ENCODE peak calls at places on chromosomes 16 and 17, in eight cellular contexts. L, R, K, H, I, V, O and N are unnamed samples.

GRCh38 chr17:55641559-55642160 is 81.0 kb downstream of the TMEM100 start:
- DNase-seq in K (peak; percentile 87), H (no peak), R (peak; percentile 49), L (peak; percentile 88), O (peak; percentile 92), I (peak; percentile 83), V (peak; percentile 53), N (peak; percentile 24)

GRCh38 chr16:24771132-24771778 is 41.8 kb downstream of the TNRC6A start:
- DNase-seq in I (no peak), H (no peak), O (no peak), L (no peak), K (no peak), R (peak; percentile 32), V (peak; percentile 14), N (no peak)

GRCh38 chr17:66191607-66192377 is at the start of gene CEP112:
- DNase-seq in K (peak; percentile 91), R (peak; percentile 86), I (peak; percentile 89), V (peak; percentile 32), O (peak; percentile 92), H (peak; percentile 91), L (peak; percentile 92), N (peak; percentile 92)

GRCh38 chr17:16981928-16982327 is 10.0 kb upstream of the TNFRSF13B start:
- DNase-seq in L (no peak), V (no peak), I (no peak), H (no peak), O (no peak), K (no peak), R (no peak), N (no peak)

GRCh38 chr17:51121620-51122472 is 1.2 kb upstream of the SPAG9 start:
- DNase-seq in H (peak; percentile 94), L (peak; percentile 92), K (peak; percentile 81), V (peak; percentile 99), O (peak; percentile 93), R (peak; percentile 65), I (peak; percentile 44), N (peak; percentile 79)

GRCh38 chr16:13793788-13794461 is 126.0 kb upstream of the ERCC4 start:
- DNase-seq in I (no peak), L (no peak), O (no peak), R (no peak), H (no peak), K (no peak), V (no peak), N (no peak)

GRCh38 chr17:28443901-28444638 is 29.4 kb upstream of the SLC13A2 start:
- DNase-seq in I (no peak), V (no peak), R (no peak), K (no peak), H (no peak), O (no peak), L (no peak), N (no peak)

GRCh38 chr17:42283241-42284019 is 4.9 kb upstream of the STAT5A start:
- DNase-seq in I (no peak), V (no peak), K (peak; percentile 27), L (no peak), H (no peak), O (no peak), R (no peak), N (no peak)

GRCh38 chr16:70697601-70698170 is 11.8 kb upstream of the MTSS2 start:
- DNase-seq in I (no peak), O (no peak), L (no peak), R (no peak), V (no peak), H (no peak), K (no peak), N (no peak)

GRCh38 chr16:75309899-75310430 is 58.5 kb upstream of the BCAR1 start:
- DNase-seq in L (no peak), R (no peak), O (no peak), H (no peak), V (no peak), K (no peak), I (no peak), N (no peak)

GRCh38 chr17:82350182-82351030 is 8.6 kb upstream of the TEX19 start:
- DNase-seq in R (peak; percentile 58), V (no peak), O (no peak), I (peak; percentile 28), K (no peak), H (no peak), L (no peak), N (no peak)

DNA sequence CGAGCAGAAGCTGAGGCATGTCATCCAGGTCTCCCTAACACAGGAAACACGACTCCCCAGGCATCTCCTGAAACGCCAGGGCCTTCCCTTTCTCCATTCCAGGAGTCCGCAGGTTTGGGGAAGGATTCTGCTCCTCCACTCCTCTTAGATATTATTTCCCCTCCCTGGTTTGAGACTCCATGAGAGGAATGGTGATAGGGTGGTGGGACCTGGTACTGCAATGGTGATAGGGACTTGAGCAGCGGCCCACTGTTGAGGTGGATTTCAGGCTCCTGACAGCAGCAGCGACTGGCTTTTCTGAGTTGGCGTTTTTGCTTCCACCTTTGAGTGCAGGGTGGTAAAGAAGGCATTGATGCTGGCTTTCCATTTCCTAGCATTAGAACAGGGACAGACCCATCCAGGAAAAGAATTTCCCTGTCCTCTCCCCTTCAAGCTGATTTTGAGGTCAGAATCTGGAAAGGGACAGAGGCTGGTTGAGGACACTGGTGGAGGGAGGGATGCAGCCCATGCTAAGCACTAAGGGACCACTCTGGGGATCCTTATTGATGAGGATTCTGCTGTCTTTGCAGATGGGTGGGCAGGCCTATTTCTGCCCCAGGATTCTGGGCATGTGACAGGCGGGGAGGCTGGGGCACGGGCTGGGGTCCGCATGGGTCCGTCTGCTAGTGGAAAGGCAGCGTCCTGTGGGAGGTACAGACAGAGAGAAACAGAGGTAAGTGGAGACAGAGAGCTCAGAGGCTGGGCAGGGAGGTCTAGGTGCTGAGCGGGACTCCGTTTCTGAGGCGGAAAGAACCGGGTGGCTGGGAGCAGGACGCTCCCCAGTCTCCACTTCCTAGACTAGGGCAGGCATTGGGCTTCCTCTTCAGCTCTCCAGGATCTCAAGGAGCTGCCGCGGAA is 1.3 kb upstream of the TBX4 start:
- DNase-seq in O (no peak), I (no peak), K (no peak), L (no peak), V (no peak), H (no peak), R (no peak), N (no peak)
- H3K27me3 ChIP-seq in O (peaks cover 8% of the 10 kb centered on the region), I (no peaks in the 10 kb centered on the region), K (no peaks in the 10 kb centered on the region), L (no peaks in the 10 kb centered on the region), V (peaks cover 61% of the 10 kb centered on the region), H (peaks cover 97% of the 10 kb centered on the region), R (peaks cover 40% of the 10 kb centered on the region), N (no peaks in the 10 kb centered on the region)

GRCh38 chr17:79917902-79918484 is 78.8 kb upstream of the CBX4 start:
- DNase-seq in H (peak; percentile 43), O (no peak), I (no peak), R (no peak), L (no peak), V (no peak), K (no peak), N (no peak)

GRCh38 chr17:79920751-79921410 is 81.6 kb upstream of the CBX4 start:
- DNase-seq in R (no peak), V (no peak), L (peak; percentile 46), K (no peak), H (peak; percentile 55), I (no peak), O (no peak), N (no peak)

GRCh38 chr17:79918581-79919163 is 79.4 kb upstream of the CBX4 start:
- DNase-seq in L (no peak), R (no peak), O (no peak), H (no peak), I (no peak), V (no peak), K (no peak), N (no peak)

GRCh38 chr17:79919862-79920720 is 80.9 kb upstream of the CBX4 start:
- DNase-seq in O (no peak), K (peak; percentile 35), I (no peak), V (no peak), H (peak; percentile 66), L (peak; percentile 52), R (no peak), N (no peak)

GRCh38 chr17:79919164-79919585 is 79.9 kb upstream of the CBX4 start:
- DNase-seq in K (peak; percentile 71), I (no peak), L (peak; percentile 92), R (no peak), O (no peak), V (peak; percentile 26), H (peak; percentile 94), N (no peak)
- H3K27me3 ChIP-seq in K (no peaks in the 10 kb centered on the region), I (no peaks in the 10 kb centered on the region), L (no peaks in the 10 kb centered on the region), R (no peaks in the 10 kb centered on the region), O (no peaks in the 10 kb centered on the region), V (peaks cover 12% of the 10 kb centered on the region), H (peaks cover 40% of the 10 kb centered on the region), N (no peaks in the 10 kb centered on the region)

GRCh38 chr17:63512896-63513644 is 10.1 kb upstream of the KCNH6 start:
- DNase-seq in I (no peak), K (no peak), V (no peak), R (no peak), H (no peak), L (peak; percentile 7), O (no peak), N (no peak)
- H3K27me3 ChIP-seq in I (no peaks in the 10 kb centered on the region), K (no peaks in the 10 kb centered on the region), V (peaks cover 2% of the 10 kb centered on the region), R (no peaks in the 10 kb centered on the region), H (peaks cover 6% of the 10 kb centered on the region), L (no peaks in the 10 kb centered on the region), O (peaks cover 3% of the 10 kb centered on the region), N (peaks cover 6% of the 10 kb centered on the region)

GRCh38 chr16:88419790-88420189 is 33.3 kb upstream of the ZFPM1 start:
- DNase-seq in V (no peak), I (no peak), L (no peak), O (no peak), R (no peak), H (no peak), K (no peak), N (no peak)

GRCh38 chr16:88417684-88418476 is 35.1 kb downstream of the ZNF469 start:
- DNase-seq in O (no peak), R (no peak), H (no peak), K (no peak), L (no peak), V (no peak), I (no peak), N (no peak)

GRCh38 chr16:88416686-88417085 is 33.9 kb downstream of the ZNF469 start:
- DNase-seq in L (no peak), R (no peak), V (no peak), K (no peak), I (no peak), H (no peak), O (no peak), N (no peak)

GRCh38 chr16:88420496-88420895 is 32.6 kb upstream of the ZFPM1 start:
- DNase-seq in L (no peak), I (no peak), H (no peak), K (no peak), O (no peak), R (no peak), V (no peak), N (no peak)

GRCh38 chr16:88418869-88419268 is 34.2 kb upstream of the ZFPM1 start:
- DNase-seq in I (no peak), R (no peak), H (no peak), V (no peak), K (no peak), L (no peak), O (no peak), N (no peak)
- H3K27me3 ChIP-seq in I (no peaks in the 10 kb centered on the region), R (no peaks in the 10 kb centered on the region), H (peaks cover 59% of the 10 kb centered on the region), V (no peaks in the 10 kb centered on the region), K (no peaks in the 10 kb centered on the region), L (no peaks in the 10 kb centered on the region), O (no peaks in the 10 kb centered on the region), N (no peaks in the 10 kb centered on the region)